ENCODE peak calls at places on chromosomes 11 and 22, in four cellular contexts. Q is GM04503, H is nephron progenitor cell, V is DMS 273 treated with DMSO at 0.1 percent for 48 hours. S is an unnamed sample.

GRCh38 chr11:119339581-119340334 is 925 bp downstream of the C1QTNF5 start:
- DNase-seq in V (no peak), H (peak), Q (no peak), S (no peak)

GRCh38 chr11:19800162-19800561 is 87.5 kb downstream of the NAV2 start:
- DNase-seq in H (no peak), V (no peak), Q (no peak), S (no peak)

GRCh38 chr22:30079952-30080533 is at the start of gene HORMAD2:
- DNase-seq in Q (no peak), V (no peak), H (peak), S (no peak)

GRCh38 chr11:13065200-13065787 is 56.2 kb downstream of the RASSF10 start:
- DNase-seq in V (no peak), Q (no peak), H (no peak), S (no peak)

GRCh38 chr11:65183201-65183891 is 1.6 kb downstream of the CAPN1 start:
- DNase-seq in Q (no peak), H (no peak), V (no peak), S (no peak)

GRCh38 chr22:38953091-38953490 is 4.3 kb upstream of the APOBEC3A start:
- DNase-seq in H (no peak), Q (no peak), V (no peak), S (no peak)

GRCh38 chr22:22043296-22044078 is 60.9 kb upstream of the TOP3B start:
- DNase-seq in V (no peak), Q (no peak), H (no peak), S (no peak)

GRCh38 chr11:69354545-69354897 is 60.6 kb downstream of the MYEOV start:
- DNase-seq in H (no peak), Q (no peak), V (no peak), S (no peak)

GRCh38 chr22:48259991-48260670 is 1497.7 kb downstream of the TBC1D22A start:
- DNase-seq in V (no peak), Q (no peak), H (no peak), S (no peak)

GRCh38 chr11:83571301-83571700 is 285.1 kb upstream of the CCDC90B start:
- DNase-seq in Q (no peak), V (no peak), H (no peak), S (no peak)

GRCh38 chr22:45638834-45639746 is 32.5 kb upstream of the ATXN10 start:
- DNase-seq in Q (peak), V (no peak), H (no peak), S (no peak)

GRCh38 chr11:78562398-78562797 is 12.3 kb downstream of the NARS2 start:
- DNase-seq in V (no peak), Q (peak), H (no peak), S (no peak)

GRCh38 chr11:112588252-112588668 is 327.6 kb upstream of the PLET1 start:
- DNase-seq in H (peak), Q (peak), V (peak), S (peak)

GRCh38 chr11:14059491-14059890 is 97.0 kb downstream of the SPON1 start:
- DNase-seq in Q (no peak), V (no peak), H (no peak), S (no peak)

GRCh38 chr11:65381721-65382035 is 768 bp downstream of the SLC25A45 start:
- DNase-seq in H (no peak), V (no peak), Q (peak), S (no peak)

GRCh38 chr11:72709478-72710238 is 35.4 kb upstream of the PDE2A start:
- DNase-seq in H (no peak), Q (no peak), V (no peak), S (no peak)

GRCh38 chr11:34859496-34859895 is 56.7 kb downstream of the APIP start:
- DNase-seq in V (no peak), H (no peak), Q (no peak), S (no peak)

GRCh38 chr11:96426356-96427103 is 36.7 kb downstream of the JRKL start:
- DNase-seq in Q (no peak), H (peak), V (no peak), S (peak)

GRCh38 chr22:33803371-33803770 is 116.9 kb downstream of the LARGE1 start:
- DNase-seq in V (peak), Q (peak), H (no peak), S (no peak)

GRCh38 chr11:128196235-128196634 is 391.1 kb downstream of the ETS1 start:
- DNase-seq in H (no peak), V (no peak), Q (no peak), S (no peak)

GRCh38 chr22:29773233-29773632 is 6.1 kb downstream of the UQCR10 start:
- DNase-seq in V (no peak), Q (no peak), H (no peak), S (no peak)

GRCh38 chr11:43992834-43993637 is 50.6 kb downstream of the C11orf96 start:
- DNase-seq in V (no peak), Q (no peak), H (no peak), S (no peak)

GRCh38 chr11:10728154-10728553 is 22.9 kb upstream of the CTR9 start:
- DNase-seq in Q (no peak), H (no peak), V (no peak), S (no peak)

GRCh38 chr22:17777005-17777716 is 2.9 kb upstream of the BID start:
- DNase-seq in V (no peak), Q (no peak), H (no peak), S (no peak)

GRCh38 chr11:79439893-79440450 is 858 bp downstream of the TENM4 start:
- DNase-seq in V (no peak), H (peak), Q (no peak), S (no peak)

GRCh38 chr11:134643519-134644042 is 231.5 kb upstream of the B3GAT1 start:
- DNase-seq in H (no peak), V (no peak), Q (no peak), S (no peak)

GRCh38 chr11:36009469-36009868 is 65.6 kb downstream of the LDLRAD3 start:
- DNase-seq in Q (no peak), V (no peak), H (no peak), S (no peak)

GRCh38 chr11:57338152-57338551 is at the start of gene P2RX3:
- DNase-seq in V (no peak), Q (no peak), H (no peak), S (no peak)

GRCh38 chr11:73295259-73295995 is 12.6 kb upstream of the ARHGEF17 start:
- DNase-seq in Q (peak), V (no peak), H (peak), S (peak)

GRCh38 chr11:12756101-12756500 is 81.9 kb downstream of the TEAD1 start:
- DNase-seq in V (no peak), H (no peak), Q (no peak), S (peak)

GRCh38 chr11:14081541-14082211 is 119.2 kb downstream of the SPON1 start:
- DNase-seq in V (no peak), Q (no peak), H (no peak), S (no peak)